ENCODE peak calls at places on chromosome 4, in ten cellular contexts. V, U, S, W, A, O, J, F, C and D are unnamed samples.

GRCh38 chr4:24781999-24782745 is 13.2 kb upstream of the SOD3 start:
- DNase-seq in A (no peak), V (no peak), U (no peak), C (no peak), W (no peak), F (no peak), S (no peak), O (no peak), J (no peak), D (no peak)

GRCh38 chr4:153497988-153498967 is 32.1 kb downstream of the TMEM131L start:
- DNase-seq in C (no peak), O (no peak), J (no peak), A (no peak), F (no peak), S (no peak), V (no peak), U (no peak), W (no peak), D (no peak)

GRCh38 chr4:102824398-102824797 is 3.0 kb downstream of the UBE2D3 start:
- DNase-seq in F (no peak), O (no peak), A (no peak), V (no peak), U (no peak), C (no peak), S (no peak), W (no peak), J (no peak), D (no peak)

GRCh38 chr4:111854494-111855087 is 290.7 kb upstream of the FAM241A start:
- DNase-seq in O (peak; percentile 13), F (no peak), S (no peak), W (no peak), A (peak; percentile 9), U (peak; percentile 6), C (no peak), J (no peak), V (no peak), D (peak; percentile 10)

GRCh38 chr4:8112672-8113071 is 45.9 kb downstream of the ABLIM2 start:
- DNase-seq in J (no peak), S (no peak), C (no peak), O (no peak), A (no peak), F (no peak), W (no peak), V (peak; percentile 47), U (no peak), D (no peak)

GRCh38 chr4:8028884-8029568 is 89.4 kb upstream of the AFAP1 start:
- DNase-seq in A (no peak), O (no peak), J (no peak), F (no peak), W (no peak), S (no peak), C (no peak), U (no peak), V (no peak), D (no peak)

GRCh38 chr4:102562995-102563394 is 61.8 kb downstream of the NFKB1 start:
- DNase-seq in V (no peak), A (no peak), O (no peak), J (no peak), W (no peak), C (no peak), S (no peak), F (no peak), U (no peak), D (no peak)

GRCh38 chr4:187940299-187940698 is 55.3 kb upstream of the ZFP42 start:
- DNase-seq in W (no peak), C (no peak), V (no peak), F (no peak), O (no peak), U (no peak), A (no peak), S (no peak), J (no peak), D (no peak)

GRCh38 chr4:129362685-129363274 is 266.8 kb downstream of the C4orf33 start:
- DNase-seq in F (peak; percentile 12), A (peak; percentile 27), V (no peak), O (peak; percentile 61), U (no peak), C (peak; percentile 24), J (no peak), S (no peak), W (peak; percentile 43), D (peak; percentile 66)

GRCh38 chr4:98352403-98352802 is 91.2 kb downstream of the RAP1GDS1 start:
- DNase-seq in V (no peak), W (no peak), F (no peak), S (no peak), C (no peak), J (no peak), A (no peak), U (no peak), O (no peak), D (no peak)

GRCh38 chr4:20356565-20356964 is 104.9 kb downstream of the SLIT2 start:
- DNase-seq in C (no peak), W (no peak), U (no peak), A (peak; percentile 55), F (no peak), J (no peak), V (no peak), S (no peak), O (no peak), D (no peak)

GRCh38 chr4:146379744-146380143 is 142.0 kb downstream of the SLC10A7 start:
- DNase-seq in V (no peak), U (no peak), C (no peak), O (no peak), W (no peak), S (no peak), J (no peak), F (no peak), A (no peak), D (no peak)

GRCh38 chr4:7183161-7183560 is 9.2 kb upstream of the SORCS2 start:
- DNase-seq in W (no peak), A (no peak), U (no peak), C (no peak), F (peak; percentile 67), S (no peak), J (peak; percentile 16), O (no peak), V (no peak), D (no peak)

GRCh38 chr4:39998659-39999345 is 21.1 kb upstream of the PDS5A start:
- DNase-seq in U (no peak), O (no peak), A (no peak), V (no peak), S (no peak), F (no peak), C (no peak), J (no peak), W (no peak), D (no peak)

GRCh38 chr4:2839060-2839459 is 4.6 kb upstream of the ADD1 start:
- DNase-seq in W (no peak), A (no peak), U (no peak), F (no peak), J (no peak), S (no peak), C (no peak), O (no peak), V (no peak), D (no peak)

GRCh38 chr4:53346920-53347852 is 18.7 kb downstream of the SCFD2 start:
- DNase-seq in C (no peak), F (no peak), V (no peak), J (no peak), W (no peak), A (no peak), U (no peak), O (no peak), S (no peak), D (no peak)

GRCh38 chr4:182346675-182347375 is 103.6 kb downstream of the TENM3 start:
- DNase-seq in S (no peak), O (no peak), V (no peak), W (no peak), A (no peak), U (no peak), J (no peak), C (no peak), F (no peak), D (no peak)

GRCh38 chr4:156971623-156972369 is at the start of gene PDGFC:
- DNase-seq in C (peak; percentile 2), A (peak; percentile 46), U (peak; percentile 71), V (peak; percentile 88), W (no peak), S (peak; percentile 7), O (peak; percentile 51), J (peak; percentile 87), F (no peak), D (no peak)

GRCh38 chr4:183360161-183360919 is 38.1 kb upstream of the CLDN24 start:
- DNase-seq in C (no peak), V (no peak), J (no peak), O (no peak), S (no peak), A (peak; percentile 3), U (no peak), W (no peak), F (no peak), D (no peak)